ENCODE peak calls at places on chromosomes 13 and 19, in eight cellular contexts. One of them, this sample, is unnamed.

GRCh38 chr19:10419646-10420443 is 493 bp upstream of the PDE4A start:
- DNase-seq in sigmoid colon: no peak
- DNase-seq in IMR-90: peak; percentile 61
- DNase-seq in CD8-positive, alpha-beta T cell: no peak
- DNase-seq in cardiac muscle cell: peak; percentile 72
- DNase-seq in astrocyte: peak; percentile 68
- DNase-seq in left lung: no peak
- DNase-seq in right lobe of liver: no peak
- DNase-seq in this sample: peak; percentile 42

GRCh38 chr13:23848639-23849282 is 40.4 kb downstream of the MIPEP start:
- DNase-seq in astrocyte: no peak
- DNase-seq in left lung: peak; percentile 44
- DNase-seq in IMR-90: no peak
- DNase-seq in right lobe of liver: no peak
- DNase-seq in CD8-positive, alpha-beta T cell: no peak
- DNase-seq in cardiac muscle cell: no peak
- DNase-seq in sigmoid colon: no peak
- DNase-seq in this sample: no peak

GRCh38 chr13:97366172-97366688 is 67.7 kb upstream of the RAP2A start:
- DNase-seq in cardiac muscle cell: no peak
- DNase-seq in right lobe of liver: no peak
- DNase-seq in sigmoid colon: no peak
- DNase-seq in left lung: peak; percentile 56
- DNase-seq in CD8-positive, alpha-beta T cell: no peak
- DNase-seq in astrocyte: no peak
- DNase-seq in IMR-90: no peak
- DNase-seq in this sample: peak; percentile 10

GRCh38 chr13:106178816-106179215 is 356.6 kb downstream of the EFNB2 start:
- DNase-seq in astrocyte: no peak
- DNase-seq in CD8-positive, alpha-beta T cell: no peak
- DNase-seq in left lung: no peak
- DNase-seq in cardiac muscle cell: no peak
- DNase-seq in sigmoid colon: no peak
- DNase-seq in right lobe of liver: no peak
- DNase-seq in IMR-90: no peak
- DNase-seq in this sample: no peak

GRCh38 chr13:43304945-43305344 is 281.6 kb downstream of the DNAJC15 start:
- DNase-seq in left lung: no peak
- DNase-seq in sigmoid colon: no peak
- DNase-seq in CD8-positive, alpha-beta T cell: no peak
- DNase-seq in right lobe of liver: no peak
- DNase-seq in cardiac muscle cell: no peak
- DNase-seq in astrocyte: no peak
- DNase-seq in IMR-90: no peak
- DNase-seq in this sample: no peak

GRCh38 chr19:15331419-15332310 is 674 bp downstream of the BRD4 start:
- DNase-seq in CD8-positive, alpha-beta T cell: peak; percentile 19
- DNase-seq in IMR-90: no peak
- DNase-seq in left lung: peak; percentile 90
- DNase-seq in right lobe of liver: peak; percentile 81
- DNase-seq in cardiac muscle cell: peak; percentile 71
- DNase-seq in sigmoid colon: peak; percentile 79
- DNase-seq in astrocyte: no peak
- DNase-seq in this sample: peak; percentile 43

GRCh38 chr13:53298426-53298825 is 269.8 kb downstream of the OLFM4 start:
- DNase-seq in right lobe of liver: no peak
- DNase-seq in IMR-90: no peak
- DNase-seq in sigmoid colon: no peak
- DNase-seq in astrocyte: no peak
- DNase-seq in CD8-positive, alpha-beta T cell: no peak
- DNase-seq in left lung: no peak
- DNase-seq in cardiac muscle cell: no peak
- DNase-seq in this sample: no peak

GRCh38 chr13:46385946-46386345 is 1.1 kb downstream of the RUBCNL start:
- DNase-seq in sigmoid colon: no peak
- DNase-seq in astrocyte: no peak
- DNase-seq in CD8-positive, alpha-beta T cell: no peak
- DNase-seq in left lung: no peak
- DNase-seq in IMR-90: no peak
- DNase-seq in cardiac muscle cell: no peak
- DNase-seq in right lobe of liver: no peak
- DNase-seq in this sample: no peak

GRCh38 chr19:30287259-30287658 is 84.9 kb upstream of the ZNF536 start:
- DNase-seq in IMR-90: no peak
- DNase-seq in right lobe of liver: no peak
- DNase-seq in left lung: no peak
- DNase-seq in CD8-positive, alpha-beta T cell: no peak
- DNase-seq in sigmoid colon: no peak
- DNase-seq in cardiac muscle cell: no peak
- DNase-seq in astrocyte: no peak
- DNase-seq in this sample: no peak

GRCh38 chr13:50589139-50589538 is 254.4 kb downstream of the DLEU7 start:
- DNase-seq in astrocyte: peak; percentile 98
- DNase-seq in cardiac muscle cell: no peak
- DNase-seq in CD8-positive, alpha-beta T cell: no peak
- DNase-seq in right lobe of liver: no peak
- DNase-seq in IMR-90: peak; percentile 91
- DNase-seq in sigmoid colon: no peak
- DNase-seq in left lung: no peak
- DNase-seq in this sample: peak; percentile 61

GRCh38 chr13:32125221-32125621 is 93.6 kb downstream of the FRY start:
- DNase-seq in left lung: no peak
- DNase-seq in astrocyte: no peak
- DNase-seq in right lobe of liver: no peak
- DNase-seq in CD8-positive, alpha-beta T cell: no peak
- DNase-seq in sigmoid colon: peak; percentile 65
- DNase-seq in IMR-90: peak; percentile 26
- DNase-seq in cardiac muscle cell: no peak
- DNase-seq in this sample: peak; percentile 34

GRCh38 chr19:3409346-3410064 is 43.1 kb downstream of the NFIC start:
- DNase-seq in sigmoid colon: peak; percentile 98
- DNase-seq in right lobe of liver: peak; percentile 98
- DNase-seq in left lung: peak; percentile 75
- DNase-seq in CD8-positive, alpha-beta T cell: no peak
- DNase-seq in astrocyte: no peak
- DNase-seq in cardiac muscle cell: peak; percentile 80
- DNase-seq in IMR-90: no peak
- DNase-seq in this sample: no peak
- H3K4me1 ChIP-seq in sigmoid colon: no peaks in the 10 kb centered on the region
- H3K4me1 ChIP-seq in right lobe of liver: no peaks in the 10 kb centered on the region
- H3K4me1 ChIP-seq in left lung: peaks cover 53% of the 10 kb centered on the region
- H3K4me1 ChIP-seq in CD8-positive, alpha-beta T cell: no peaks in the 10 kb centered on the region
- H3K4me1 ChIP-seq in astrocyte: peaks cover 17% of the 10 kb centered on the region
- H3K4me1 ChIP-seq in cardiac muscle cell: peaks cover 19% of the 10 kb centered on the region
- H3K4me1 ChIP-seq in IMR-90: peaks cover 16% of the 10 kb centered on the region
- H3K4me1 ChIP-seq in this sample: no peaks in the 10 kb centered on the region

DNA sequence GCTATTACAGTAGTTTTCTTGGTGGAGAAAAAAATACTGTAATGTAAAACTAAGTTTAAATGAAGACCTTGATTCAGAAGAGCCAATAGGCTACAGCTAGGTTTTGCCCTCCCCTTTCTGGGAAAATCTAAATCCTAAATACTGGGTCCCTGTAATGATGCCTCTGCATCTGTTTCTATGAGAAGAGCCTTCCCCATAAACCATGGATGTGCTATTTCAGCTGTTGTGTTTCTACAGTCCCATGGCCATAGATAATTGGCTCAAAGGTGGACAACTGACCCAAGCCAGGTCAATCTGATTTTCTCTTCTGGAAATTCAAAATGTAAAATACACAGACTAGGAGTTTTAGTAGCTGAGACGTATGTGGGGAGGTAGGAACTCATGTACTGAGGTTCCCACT is 101.9 kb downstream of the NDFIP2 start:
- DNase-seq in sigmoid colon: no peak
- DNase-seq in IMR-90: no peak
- DNase-seq in right lobe of liver: no peak
- DNase-seq in cardiac muscle cell: no peak
- DNase-seq in CD8-positive, alpha-beta T cell: no peak
- DNase-seq in astrocyte: no peak
- DNase-seq in left lung: no peak
- DNase-seq in this sample: no peak
- TF ChIP-seq CTCF in sigmoid colon: no peak
- TF ChIP-seq CTCF in IMR-90: no peak
- TF ChIP-seq CTCF in right lobe of liver: no peak
- TF ChIP-seq CTCF in cardiac muscle cell: no peak
- TF ChIP-seq CTCF in CD8-positive, alpha-beta T cell: no peak
- TF ChIP-seq CTCF in astrocyte: no peak
- TF ChIP-seq CTCF in left lung: no peak
- TF ChIP-seq CTCF in this sample: no peak

DNA sequence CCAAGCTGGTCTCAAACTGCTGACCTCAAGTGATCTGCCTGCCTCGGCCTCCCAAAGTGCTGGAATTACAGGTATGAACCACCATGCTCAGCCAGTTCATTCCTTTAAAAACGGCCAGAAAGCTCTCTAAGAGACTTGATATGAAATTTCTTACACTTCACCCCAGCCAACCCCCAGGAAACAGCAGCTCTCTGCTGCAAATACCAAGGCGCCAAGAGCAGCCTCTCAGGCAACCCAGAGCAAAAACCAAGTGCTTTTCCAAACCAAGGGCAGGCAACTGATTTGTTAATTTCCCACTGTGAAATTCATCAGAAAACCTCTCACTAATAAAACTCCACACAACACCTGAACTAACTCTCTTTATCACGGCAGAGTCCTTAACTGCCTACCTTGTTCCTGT is 44.9 kb downstream of the LATS2 start:
- DNase-seq in CD8-positive, alpha-beta T cell: no peak
- DNase-seq in cardiac muscle cell: no peak
- DNase-seq in right lobe of liver: peak; percentile 9
- DNase-seq in astrocyte: no peak
- DNase-seq in left lung: no peak
- DNase-seq in IMR-90: no peak
- DNase-seq in sigmoid colon: no peak
- DNase-seq in this sample: no peak
- H3K4me1 ChIP-seq in CD8-positive, alpha-beta T cell: peaks cover 3% of the 10 kb centered on the region
- H3K4me1 ChIP-seq in cardiac muscle cell: peaks cover 13% of the 10 kb centered on the region
- H3K4me1 ChIP-seq in right lobe of liver: no peaks in the 10 kb centered on the region
- H3K4me1 ChIP-seq in astrocyte: peaks cover 57% of the 10 kb centered on the region
- H3K4me1 ChIP-seq in left lung: peaks cover 79% of the 10 kb centered on the region
- H3K4me1 ChIP-seq in IMR-90: peaks cover 40% of the 10 kb centered on the region
- H3K4me1 ChIP-seq in sigmoid colon: no peaks in the 10 kb centered on the region
- H3K4me1 ChIP-seq in this sample: peaks cover 48% of the 10 kb centered on the region

GRCh38 chr13:77918391-77919261 is at the start of gene EDNRB:
- DNase-seq in left lung: peak; percentile 88
- DNase-seq in right lobe of liver: peak; percentile 50
- DNase-seq in astrocyte: peak; percentile 17
- DNase-seq in sigmoid colon: peak; percentile 71
- DNase-seq in cardiac muscle cell: peak; percentile 59
- DNase-seq in CD8-positive, alpha-beta T cell: no peak
- DNase-seq in IMR-90: peak; percentile 17
- DNase-seq in this sample: no peak
- TF ChIP-seq CTCF in left lung: no peak
- TF ChIP-seq CTCF in right lobe of liver: no peak
- TF ChIP-seq CTCF in astrocyte: peak; percentile 8
- TF ChIP-seq CTCF in sigmoid colon: no peak
- TF ChIP-seq CTCF in cardiac muscle cell: peak; percentile 18
- TF ChIP-seq CTCF in CD8-positive, alpha-beta T cell: no peak
- TF ChIP-seq CTCF in IMR-90: no peak
- TF ChIP-seq CTCF in this sample: no peak

GRCh38 chr13:112992931-112993700 is 24.1 kb downstream of the MCF2L start:
- DNase-seq in right lobe of liver: no peak
- DNase-seq in CD8-positive, alpha-beta T cell: no peak
- DNase-seq in left lung: peak; percentile 68
- DNase-seq in sigmoid colon: no peak
- DNase-seq in astrocyte: no peak
- DNase-seq in IMR-90: no peak
- DNase-seq in cardiac muscle cell: no peak
- DNase-seq in this sample: no peak
- H3K4me1 ChIP-seq in right lobe of liver: no peaks in the 10 kb centered on the region
- H3K4me1 ChIP-seq in CD8-positive, alpha-beta T cell: no peaks in the 10 kb centered on the region
- H3K4me1 ChIP-seq in left lung: no peaks in the 10 kb centered on the region
- H3K4me1 ChIP-seq in sigmoid colon: no peaks in the 10 kb centered on the region
- H3K4me1 ChIP-seq in astrocyte: no peaks in the 10 kb centered on the region
- H3K4me1 ChIP-seq in IMR-90: no peaks in the 10 kb centered on the region
- H3K4me1 ChIP-seq in cardiac muscle cell: peaks cover 5% of the 10 kb centered on the region
- H3K4me1 ChIP-seq in this sample: no peaks in the 10 kb centered on the region

DNA sequence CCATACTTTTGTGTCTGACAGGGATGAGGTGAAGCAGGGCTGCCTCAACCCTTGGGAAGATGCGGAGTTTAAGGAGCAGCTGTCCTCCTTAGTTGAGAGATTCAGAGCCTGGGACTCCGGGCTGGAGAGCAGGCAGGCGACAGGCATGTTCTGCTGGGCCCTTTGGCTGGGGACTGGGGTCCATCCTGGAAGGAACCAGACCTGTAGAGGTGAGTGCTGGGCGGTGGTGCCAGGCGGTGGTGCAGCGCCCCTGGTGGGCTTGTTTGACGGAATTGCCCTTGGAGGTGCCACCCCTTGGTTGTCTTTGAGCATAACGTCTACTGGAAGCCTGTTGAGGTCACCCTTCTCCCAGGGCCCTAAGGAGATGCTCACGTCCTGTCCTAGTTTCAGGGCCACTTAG is 20.6 kb upstream of the SLC15A1 start:
- DNase-seq in IMR-90: no peak
- DNase-seq in CD8-positive, alpha-beta T cell: no peak
- DNase-seq in sigmoid colon: no peak
- DNase-seq in astrocyte: no peak
- DNase-seq in left lung: peak; percentile 59
- DNase-seq in right lobe of liver: no peak
- DNase-seq in cardiac muscle cell: no peak
- DNase-seq in this sample: no peak
- TF ChIP-seq CTCF in IMR-90: no peak
- TF ChIP-seq CTCF in CD8-positive, alpha-beta T cell: no peak
- TF ChIP-seq CTCF in sigmoid colon: no peak
- TF ChIP-seq CTCF in astrocyte: no peak
- TF ChIP-seq CTCF in left lung: no peak
- TF ChIP-seq CTCF in right lobe of liver: no peak
- TF ChIP-seq CTCF in cardiac muscle cell: peak; percentile 2
- TF ChIP-seq CTCF in this sample: no peak

GRCh38 chr13:48457578-48458242 is 44.8 kb upstream of the LPAR6 start:
- DNase-seq in right lobe of liver: no peak
- DNase-seq in cardiac muscle cell: no peak
- DNase-seq in CD8-positive, alpha-beta T cell: no peak
- DNase-seq in left lung: peak; percentile 72
- DNase-seq in astrocyte: no peak
- DNase-seq in sigmoid colon: no peak
- DNase-seq in IMR-90: no peak
- DNase-seq in this sample: no peak
- H3K4me1 ChIP-seq in right lobe of liver: no peaks in the 10 kb centered on the region
- H3K4me1 ChIP-seq in cardiac muscle cell: no peaks in the 10 kb centered on the region
- H3K4me1 ChIP-seq in CD8-positive, alpha-beta T cell: no peaks in the 10 kb centered on the region
- H3K4me1 ChIP-seq in left lung: no peaks in the 10 kb centered on the region
- H3K4me1 ChIP-seq in astrocyte: no peaks in the 10 kb centered on the region
- H3K4me1 ChIP-seq in sigmoid colon: no peaks in the 10 kb centered on the region
- H3K4me1 ChIP-seq in IMR-90: no peaks in the 10 kb centered on the region
- H3K4me1 ChIP-seq in this sample: no peaks in the 10 kb centered on the region

DNA sequence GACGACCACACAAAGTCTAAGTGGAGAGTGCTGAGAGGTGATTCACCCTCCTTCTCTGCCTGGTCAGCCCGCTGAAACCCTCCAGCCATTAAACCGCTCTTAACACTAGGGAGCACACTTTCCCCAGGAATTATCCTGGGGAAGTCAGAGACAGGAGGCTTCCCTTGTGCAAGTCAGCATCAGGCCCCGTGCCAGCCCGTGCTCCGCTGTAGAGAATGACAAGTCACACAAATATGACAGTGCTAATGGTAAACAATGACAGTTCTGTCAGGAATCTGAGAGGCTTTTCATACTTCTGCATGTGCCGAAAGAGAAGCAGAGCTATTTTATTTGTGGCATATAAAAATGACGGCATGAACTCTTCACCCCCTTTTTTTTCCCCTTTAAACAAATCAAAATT is 816.9 kb upstream of the SLC10A2 start:
- DNase-seq in IMR-90: peak; percentile 95
- DNase-seq in right lobe of liver: peak; percentile 75
- DNase-seq in cardiac muscle cell: peak; percentile 84
- DNase-seq in sigmoid colon: peak; percentile 82
- DNase-seq in CD8-positive, alpha-beta T cell: no peak
- DNase-seq in left lung: peak; percentile 90
- DNase-seq in astrocyte: peak; percentile 92
- DNase-seq in this sample: peak; percentile 97
- TF ChIP-seq CTCF in IMR-90: peak; percentile 81
- TF ChIP-seq CTCF in right lobe of liver: peak; percentile 45
- TF ChIP-seq CTCF in cardiac muscle cell: peak; percentile 72
- TF ChIP-seq CTCF in sigmoid colon: no peak
- TF ChIP-seq CTCF in CD8-positive, alpha-beta T cell: no peak
- TF ChIP-seq CTCF in left lung: peak; percentile 23
- TF ChIP-seq CTCF in astrocyte: peak; percentile 78
- TF ChIP-seq CTCF in this sample: peak; percentile 70

This sample was measured in PC-3.